ENCODE peak calls at places on chromosome 20, in five cellular contexts. One of them, this sample, is unnamed.
A peak's percentile ranks its signal among the peaks of the same experiment; 100 is the strongest.

GRCh38 chr20:23399568-23400241 is 21.6 kb downstream of the NAPB start:
- DNase-seq in IMR-90: peak; percentile 58
- DNase-seq in trophoblast cell: peak; percentile 20
- DNase-seq in neuronal stem cell: no peak
- DNase-seq in H9: no peak
- DNase-seq in this sample: peak; percentile 75

GRCh38 chr20:49584418-49585382 is 16.8 kb upstream of the PTGIS start:
- DNase-seq in IMR-90: no peak
- DNase-seq in trophoblast cell: no peak
- DNase-seq in neuronal stem cell: no peak
- DNase-seq in H9: no peak
- DNase-seq in this sample: no peak

GRCh38 chr20:1721687-1722512 is 64.3 kb upstream of the SIRPG start:
- DNase-seq in IMR-90: no peak
- DNase-seq in trophoblast cell: no peak
- DNase-seq in neuronal stem cell: no peak
- DNase-seq in H9: peak; percentile 93
- DNase-seq in this sample: no peak

GRCh38 chr20:21303872-21304586 is 898 bp downstream of the XRN2 start:
- DNase-seq in IMR-90: peak; percentile 18
- DNase-seq in trophoblast cell: peak; percentile 43
- DNase-seq in neuronal stem cell: no peak
- DNase-seq in H9: no peak
- DNase-seq in this sample: peak; percentile 41

GRCh38 chr20:7744411-7744810 is 195.8 kb downstream of the HAO1 start:
- DNase-seq in IMR-90: peak; percentile 62
- DNase-seq in trophoblast cell: no peak
- DNase-seq in neuronal stem cell: no peak
- DNase-seq in H9: no peak
- DNase-seq in this sample: peak; percentile 69

GRCh38 chr20:20070871-20071726 is 18.8 kb downstream of the CFAP61 start:
- DNase-seq in IMR-90: no peak
- DNase-seq in trophoblast cell: peak; percentile 78
- DNase-seq in neuronal stem cell: no peak
- DNase-seq in H9: no peak
- DNase-seq in this sample: no peak

GRCh38 chr20:62921119-62921687 is 5.1 kb downstream of the DIDO1 start:
- DNase-seq in IMR-90: peak; percentile 53
- DNase-seq in trophoblast cell: peak; percentile 85
- DNase-seq in neuronal stem cell: peak; percentile 65
- DNase-seq in H9: peak; percentile 75
- DNase-seq in this sample: peak; percentile 83

GRCh38 chr20:23634985-23635767 is 2.6 kb downstream of the CST3 start:
- DNase-seq in IMR-90: no peak
- DNase-seq in trophoblast cell: peak; percentile 80
- DNase-seq in neuronal stem cell: no peak
- DNase-seq in H9: no peak
- DNase-seq in this sample: no peak

DNA sequence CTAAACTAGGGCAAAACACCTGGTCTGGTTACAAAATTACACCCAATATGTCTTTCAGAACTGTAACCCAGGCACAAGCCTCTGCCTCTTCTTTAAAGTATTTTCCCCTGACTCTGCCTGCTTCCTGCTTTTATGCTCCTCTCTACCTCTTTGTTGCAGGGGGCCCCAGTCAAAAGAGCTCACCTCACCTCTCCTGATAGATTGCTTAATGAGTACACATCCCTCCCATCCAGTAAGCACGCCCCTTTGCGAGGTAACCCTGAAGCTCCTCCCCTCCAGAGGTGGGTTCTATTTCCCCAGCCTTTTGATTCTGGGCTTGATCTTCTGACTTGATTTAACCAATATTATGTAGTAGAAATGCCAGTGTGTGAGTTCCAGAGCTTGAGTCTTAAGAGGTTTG is 56.6 kb upstream of the EYA2 start:
- DNase-seq in IMR-90: no peak
- DNase-seq in trophoblast cell: no peak
- DNase-seq in neuronal stem cell: no peak
- DNase-seq in H9: peak; percentile 71
- DNase-seq in this sample: no peak
- H2BK120ac ChIP-seq in IMR-90: no peak overlapping the region
- H2BK120ac ChIP-seq in trophoblast cell: no peak overlapping the region
- H2BK120ac ChIP-seq in neuronal stem cell: no peak overlapping the region
- H2BK120ac ChIP-seq in H9: no peak overlapping the region
- H2BK120ac ChIP-seq in this sample: no peak overlapping the region

GRCh38 chr20:3046677-3047462 is 1.0 kb downstream of the MRPS26 start:
- DNase-seq in IMR-90: no peak
- DNase-seq in trophoblast cell: peak; percentile 21
- DNase-seq in neuronal stem cell: no peak
- DNase-seq in H9: peak; percentile 77
- DNase-seq in this sample: no peak

GRCh38 chr20:3044336-3044965 is 1.0 kb downstream of the GNRH2 start:
- DNase-seq in IMR-90: no peak
- DNase-seq in trophoblast cell: no peak
- DNase-seq in neuronal stem cell: no peak
- DNase-seq in H9: no peak
- DNase-seq in this sample: no peak

GRCh38 chr20:3045816-3046676 is at the start of gene MRPS26:
- DNase-seq in IMR-90: peak; percentile 81
- DNase-seq in trophoblast cell: peak; percentile 92
- DNase-seq in neuronal stem cell: peak; percentile 90
- DNase-seq in H9: peak; percentile 90
- DNase-seq in this sample: peak; percentile 90

GRCh38 chr20:3043381-3043780 is at the start of gene GNRH2:
- DNase-seq in IMR-90: no peak
- DNase-seq in trophoblast cell: no peak
- DNase-seq in neuronal stem cell: no peak
- DNase-seq in H9: no peak
- DNase-seq in this sample: no peak

DNA sequence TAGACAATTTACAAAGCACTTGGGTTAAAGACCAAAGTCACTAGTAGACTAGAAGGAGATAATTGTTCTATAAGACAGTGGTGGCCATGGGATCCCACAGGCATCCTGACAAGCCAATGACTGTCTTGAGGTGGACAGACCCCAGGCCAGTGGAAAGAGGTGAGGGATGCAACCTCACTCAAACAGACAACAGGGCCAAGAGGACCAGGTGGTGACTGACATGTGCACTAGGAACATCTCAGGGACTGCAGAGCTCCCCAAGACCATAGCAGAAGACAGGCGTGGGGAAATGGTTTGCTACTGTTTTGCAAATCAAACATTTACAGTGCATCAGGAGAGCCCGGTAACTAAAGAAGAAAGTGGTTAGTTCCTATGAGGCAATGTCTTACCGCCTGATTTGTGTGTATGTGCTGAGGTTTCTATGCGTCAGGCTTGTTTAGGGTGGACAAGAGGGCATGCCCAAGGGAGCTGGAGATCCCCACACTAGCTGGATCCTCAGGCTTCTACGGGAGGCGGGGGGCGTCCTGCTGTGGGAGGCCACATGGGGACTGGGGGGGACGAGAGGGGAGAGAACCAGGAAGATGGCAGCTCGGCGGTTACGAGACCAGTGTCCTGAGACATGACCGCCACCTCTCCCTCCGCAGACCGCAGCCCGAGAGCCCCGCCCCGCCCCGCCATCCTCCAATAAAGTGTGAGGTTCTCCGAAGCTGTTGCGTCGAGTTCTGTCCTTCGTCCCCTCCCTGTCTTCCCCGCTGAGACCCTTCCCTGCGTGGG is 623 bp upstream of the MRPS26 start:
- DNase-seq in IMR-90: peak; percentile 86
- DNase-seq in trophoblast cell: peak; percentile 45
- DNase-seq in neuronal stem cell: no peak
- DNase-seq in H9: peak; percentile 86
- DNase-seq in this sample: peak; percentile 95
- H2BK120ac ChIP-seq in IMR-90: peak overlapping the region; percentile 90
- H2BK120ac ChIP-seq in trophoblast cell: peak overlapping the region; percentile 18
- H2BK120ac ChIP-seq in neuronal stem cell: no peak overlapping the region
- H2BK120ac ChIP-seq in H9: no peak overlapping the region
- H2BK120ac ChIP-seq in this sample: no peak overlapping the region

DNA sequence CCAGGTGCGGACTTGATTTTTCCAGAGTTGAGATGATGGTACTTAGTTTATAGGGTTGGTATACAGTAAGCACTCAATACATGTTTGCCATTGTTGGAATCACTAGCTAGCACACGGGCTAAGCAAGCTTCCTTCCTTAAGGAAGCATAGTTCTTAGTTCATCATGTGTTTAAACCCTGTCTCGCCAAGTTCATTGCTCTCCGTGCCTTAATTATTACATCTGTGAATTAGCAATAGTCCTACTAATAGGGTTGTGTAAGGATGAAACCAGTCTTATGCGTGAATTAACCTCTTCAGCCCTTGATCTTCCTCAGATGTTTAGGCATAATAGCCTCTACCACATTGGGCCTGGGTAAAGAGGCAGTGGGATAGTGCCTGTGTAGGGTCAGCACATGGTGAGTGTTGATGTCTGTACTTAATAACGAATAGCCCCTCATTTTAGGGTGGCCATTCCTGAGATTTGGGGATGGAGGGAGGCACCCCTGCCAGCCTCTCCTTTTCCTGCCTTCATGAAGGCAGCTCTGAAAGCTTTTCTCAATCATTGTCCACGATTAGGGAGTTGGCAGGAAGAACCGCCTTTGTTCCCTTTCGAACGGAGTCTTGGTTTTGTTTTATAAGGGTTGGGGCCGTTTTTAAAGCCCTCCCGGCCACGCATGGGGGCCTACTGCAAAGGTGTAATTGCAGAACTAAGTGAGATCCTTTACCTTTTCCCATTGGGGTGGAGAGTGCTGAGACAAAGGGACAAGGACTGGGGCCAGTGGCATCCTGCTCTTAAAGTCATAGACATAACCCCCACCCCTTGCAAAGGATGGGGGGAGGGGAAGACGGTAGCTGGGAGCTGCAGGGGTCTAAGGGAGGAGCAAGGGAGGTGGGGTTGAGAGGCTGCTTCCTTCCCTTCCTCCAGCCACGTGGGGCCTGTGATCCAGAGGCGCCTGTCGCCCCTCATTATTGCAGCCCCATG is 2.1 kb downstream of the DNMT3B start:
- DNase-seq in IMR-90: no peak
- DNase-seq in trophoblast cell: no peak
- DNase-seq in neuronal stem cell: no peak
- DNase-seq in H9: peak; percentile 92
- DNase-seq in this sample: no peak
- H2BK120ac ChIP-seq in IMR-90: no peak overlapping the region
- H2BK120ac ChIP-seq in trophoblast cell: no peak overlapping the region
- H2BK120ac ChIP-seq in neuronal stem cell: no peak overlapping the region
- H2BK120ac ChIP-seq in H9: no peak overlapping the region
- H2BK120ac ChIP-seq in this sample: no peak overlapping the region

GRCh38 chr20:53907968-53908751 is 162.2 kb downstream of the BCAS1 start:
- DNase-seq in IMR-90: no peak
- DNase-seq in trophoblast cell: no peak
- DNase-seq in neuronal stem cell: no peak
- DNase-seq in H9: no peak
- DNase-seq in this sample: no peak
- H2BK120ac ChIP-seq in IMR-90: peak overlapping the region; percentile 91
- H2BK120ac ChIP-seq in trophoblast cell: no peak overlapping the region
- H2BK120ac ChIP-seq in neuronal stem cell: no peak overlapping the region
- H2BK120ac ChIP-seq in H9: no peak overlapping the region
- H2BK120ac ChIP-seq in this sample: peak overlapping the region; percentile 42

GRCh38 chr20:14331671-14332070 is 5.7 kb downstream of the FLRT3 start:
- DNase-seq in IMR-90: no peak
- DNase-seq in trophoblast cell: no peak
- DNase-seq in neuronal stem cell: no peak
- DNase-seq in H9: no peak
- DNase-seq in this sample: no peak
- H2BK120ac ChIP-seq in IMR-90: no peak overlapping the region
- H2BK120ac ChIP-seq in trophoblast cell: no peak overlapping the region
- H2BK120ac ChIP-seq in neuronal stem cell: no peak overlapping the region
- H2BK120ac ChIP-seq in H9: no peak overlapping the region
- H2BK120ac ChIP-seq in this sample: no peak overlapping the region

DNA sequence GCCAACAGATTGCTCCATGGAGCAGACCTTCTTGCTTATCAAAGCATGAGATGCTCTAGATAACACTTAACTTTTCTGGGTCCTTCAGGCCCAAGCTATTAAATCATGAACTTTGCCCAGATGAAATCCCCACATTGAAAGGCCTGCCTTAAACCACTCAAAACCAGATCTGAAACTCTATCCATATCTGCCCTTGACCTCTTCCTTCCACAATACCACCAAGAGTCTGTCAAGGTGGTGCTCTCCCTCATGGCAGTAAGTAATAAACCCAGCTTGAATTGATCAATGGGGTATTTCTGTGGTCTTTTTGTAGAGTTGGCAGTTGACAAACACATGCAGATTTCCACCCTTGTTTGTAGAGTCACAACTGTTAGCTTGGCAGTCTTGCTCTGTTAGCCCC is 135.5 kb downstream of the ISM1 start:
- DNase-seq in IMR-90: no peak
- DNase-seq in trophoblast cell: no peak
- DNase-seq in neuronal stem cell: no peak
- DNase-seq in H9: no peak
- DNase-seq in this sample: no peak
- H2BK120ac ChIP-seq in IMR-90: no peak overlapping the region
- H2BK120ac ChIP-seq in trophoblast cell: no peak overlapping the region
- H2BK120ac ChIP-seq in neuronal stem cell: no peak overlapping the region
- H2BK120ac ChIP-seq in H9: no peak overlapping the region
- H2BK120ac ChIP-seq in this sample: no peak overlapping the region

GRCh38 chr20:324177-325042 is 942 bp upstream of the SOX12 start:
- DNase-seq in IMR-90: peak; percentile 72
- DNase-seq in trophoblast cell: peak; percentile 76
- DNase-seq in neuronal stem cell: peak; percentile 90
- DNase-seq in H9: peak; percentile 97
- DNase-seq in this sample: peak; percentile 89
- H2BK120ac ChIP-seq in IMR-90: peak overlapping the region; percentile 80
- H2BK120ac ChIP-seq in trophoblast cell: no peak overlapping the region
- H2BK120ac ChIP-seq in neuronal stem cell: no peak overlapping the region
- H2BK120ac ChIP-seq in H9: no peak overlapping the region
- H2BK120ac ChIP-seq in this sample: peak overlapping the region; percentile 87

This sample was measured in mesenchymal stem cell.